ENCODE peak calls at places on chromosomes 11 and 22, in nine cellular contexts. A is IMR-90; M is fibroblast of lung; P is CD4-positive, alpha-beta T cell; I is right lobe of liver; Z is ovary; R is AG04450; X is heart left ventricle; F is lung. H is an unnamed sample.

GRCh38 chr11:111379500-111380136 is 543 bp upstream of the POU2AF1 start:
- DNase-seq in P (no peak), F (no peak), R (no peak), A (no peak), X (no peak), I (no peak), M (no peak), Z (no peak), H (no peak)

GRCh38 chr22:42321908-42322561 is 51.6 kb upstream of the TCF20 start:
- DNase-seq in R (no peak), Z (no peak), P (no peak), X (no peak), I (no peak), A (no peak), F (no peak), M (no peak), H (no peak)

GRCh38 chr22:18044548-18045271 is 20.3 kb upstream of the MICAL3 start:
- DNase-seq in Z (peak; percentile 96), M (peak; percentile 56), F (peak; percentile 38), R (no peak), X (peak; percentile 76), P (no peak), I (peak; percentile 88), A (peak; percentile 63), H (peak; percentile 50)

GRCh38 chr11:35539781-35540281 is 14.4 kb upstream of the PAMR1 start:
- DNase-seq in I (no peak), Z (no peak), F (peak; percentile 35), R (no peak), A (peak; percentile 86), P (no peak), X (no peak), M (peak; percentile 70), H (peak; percentile 25)

GRCh38 chr22:48927591-48927990 is 900.1 kb downstream of the BRD1 start:
- DNase-seq in X (no peak), R (no peak), Z (no peak), P (no peak), A (no peak), M (no peak), F (no peak), I (no peak), H (no peak)

GRCh38 chr11:924406-925157 is 1.1 kb upstream of the AP2A2 start:
- DNase-seq in I (no peak), Z (peak; percentile 56), F (no peak), M (no peak), R (no peak), A (no peak), X (no peak), P (no peak), H (no peak)

GRCh38 chr22:25347752-25348102 is 128.3 kb downstream of the CRYBB2 start:
- DNase-seq in M (peak; percentile 62), I (no peak), A (peak; percentile 44), R (no peak), Z (no peak), X (no peak), P (no peak), F (no peak), H (no peak)

GRCh38 chr11:86888164-86888977 is 66.8 kb downstream of the FZD4 start:
- DNase-seq in A (peak; percentile 79), P (no peak), F (no peak), Z (no peak), I (no peak), X (no peak), M (peak; percentile 92), R (peak; percentile 71), H (no peak)

GRCh38 chr11:13784848-13785247 is 116.4 kb downstream of the FAR1 start:
- DNase-seq in P (no peak), F (no peak), A (no peak), R (no peak), I (no peak), Z (no peak), X (no peak), M (no peak), H (no peak)

GRCh38 chr22:43288378-43288777 is 54.8 kb downstream of the SCUBE1 start:
- DNase-seq in P (no peak), R (no peak), X (no peak), Z (no peak), A (no peak), F (no peak), I (no peak), M (no peak), H (no peak)

GRCh38 chr11:134537941-134538340 is 125.9 kb upstream of the B3GAT1 start:
- DNase-seq in X (peak; percentile 6), Z (no peak), I (no peak), F (no peak), M (no peak), A (no peak), P (no peak), R (no peak), H (no peak)

GRCh38 chr22:41229730-41230398 is 10.9 kb downstream of the CHADL start:
- DNase-seq in A (no peak), I (no peak), Z (no peak), M (no peak), R (no peak), X (peak; percentile 59), F (no peak), P (no peak), H (no peak)

GRCh38 chr11:78138694-78139421 is 568 bp downstream of the ALG8 start:
- DNase-seq in F (no peak), P (peak; percentile 3), I (no peak), Z (no peak), X (no peak), A (peak; percentile 31), M (peak; percentile 31), R (no peak), H (peak; percentile 50)

GRCh38 chr22:36374603-36375024 is 13.2 kb downstream of the MYH9 start:
- DNase-seq in F (no peak), X (no peak), P (peak; percentile 60), I (peak; percentile 74), R (no peak), Z (no peak), A (peak; percentile 77), M (peak; percentile 84), H (no peak)
- TF ChIP-seq CTCF in F (no peak), X (no peak), P (no peak), I (no peak), R (no peak), Z (no peak), A (no peak), M (no peak), H (no peak)

GRCh38 chr22:27510024-27510423 is 291.5 kb downstream of the MN1 start:
- DNase-seq in R (no peak), M (no peak), X (no peak), Z (no peak), F (no peak), I (no peak), P (no peak), A (no peak), H (no peak)

GRCh38 chr22:27514612-27515011 is 286.9 kb downstream of the MN1 start:
- DNase-seq in Z (no peak), F (no peak), I (no peak), P (no peak), M (no peak), X (peak; percentile 40), R (no peak), A (no peak), H (no peak)

GRCh38 chr22:27515091-27515523 is 286.4 kb downstream of the MN1 start:
- DNase-seq in I (no peak), X (peak; percentile 79), Z (no peak), R (no peak), A (no peak), F (no peak), M (peak; percentile 58), P (no peak), H (no peak)

GRCh38 chr22:27513021-27513420 is 288.5 kb downstream of the MN1 start:
- DNase-seq in Z (no peak), M (no peak), R (no peak), X (no peak), I (no peak), F (no peak), A (no peak), P (no peak), H (no peak)

GRCh38 chr22:27512283-27512761 is 289.2 kb downstream of the MN1 start:
- DNase-seq in A (peak; percentile 97), R (peak; percentile 83), P (no peak), I (no peak), M (peak; percentile 99), F (peak; percentile 68), X (peak; percentile 87), Z (peak; percentile 97), H (peak; percentile 39)
- H3K27ac ChIP-seq in A (peak overlapping the region; percentile 63), R (peak overlapping the region; percentile 82), P (no peak overlapping the region), I (no peak overlapping the region), M (peak overlapping the region; percentile 43), F (no peak overlapping the region), X (peak overlapping the region; percentile 65), Z (no peak overlapping the region), H (no peak overlapping the region)

DNA sequence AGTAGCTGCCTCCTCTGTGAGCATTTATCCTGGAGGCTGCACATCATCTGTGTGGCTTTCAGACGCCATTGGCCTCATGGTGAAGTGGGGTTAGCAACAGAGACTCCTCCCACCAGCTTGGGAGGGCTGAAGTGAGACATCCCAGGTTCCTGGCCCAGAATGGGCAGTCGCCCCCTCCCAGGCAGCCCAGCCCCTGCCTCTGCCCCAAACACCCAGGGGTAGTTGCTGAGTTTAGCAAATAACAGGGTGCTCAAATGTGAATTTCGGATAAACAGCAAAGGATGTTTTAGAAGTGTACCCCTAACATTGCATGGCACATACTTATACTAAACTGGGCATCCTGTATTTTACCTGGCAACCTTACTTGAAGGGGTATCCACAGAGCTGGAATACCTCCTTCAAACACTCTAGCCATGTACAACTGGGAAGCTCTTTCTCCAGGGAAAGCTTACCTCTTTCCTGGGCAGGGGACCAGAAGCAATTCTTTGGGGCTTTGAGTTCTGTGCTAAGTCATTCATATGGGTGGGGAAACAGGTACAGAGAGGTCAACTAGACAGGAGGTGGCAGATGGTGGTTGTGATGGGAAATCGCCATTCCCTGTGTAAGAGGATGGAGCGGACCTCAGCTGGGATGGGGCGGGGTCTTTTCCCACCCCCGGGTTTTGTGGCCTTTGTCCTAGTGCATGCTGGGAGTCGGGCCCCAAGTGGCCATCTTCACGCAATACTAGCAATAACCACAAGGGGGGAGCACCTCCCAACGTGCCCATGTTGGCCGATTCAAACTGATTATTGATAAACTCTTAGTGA is 19.3 kb downstream of the MTFP1 start:
- DNase-seq in Z (no peak), X (no peak), F (peak; percentile 57), P (peak; percentile 42), I (peak; percentile 56), A (peak; percentile 52), M (peak; percentile 51), R (no peak), H (peak; percentile 49)
- TF ChIP-seq CTCF in Z (no peak), X (peak; percentile 48), F (peak; percentile 40), P (peak; percentile 68), I (peak; percentile 80), A (peak; percentile 76), M (peak; percentile 71), R (peak; percentile 70), H (peak; percentile 62)

GRCh38 chr11:112783945-112784322 is 177.3 kb upstream of the NCAM1 start:
- DNase-seq in P (no peak), Z (no peak), F (no peak), M (peak; percentile 76), R (no peak), X (no peak), A (no peak), I (no peak), H (no peak)
- H3K27ac ChIP-seq in P (no peak overlapping the region), Z (no peak overlapping the region), F (peak overlapping the region; percentile 25), M (no peak overlapping the region), R (no peak overlapping the region), X (peak overlapping the region; percentile 28), A (no peak overlapping the region), I (no peak overlapping the region), H (no peak overlapping the region)

GRCh38 chr22:50271519-50271970 is 1.4 kb upstream of the MAPK11 start:
- DNase-seq in X (peak; percentile 77), A (peak; percentile 38), R (no peak), P (peak; percentile 54), Z (peak; percentile 77), F (peak; percentile 56), I (no peak), M (peak; percentile 63), H (peak; percentile 82)
- TF ChIP-seq CTCF in X (peak; percentile 18), A (peak; percentile 45), R (peak; percentile 8), P (no peak), Z (no peak), F (no peak), I (no peak), M (peak; percentile 10), H (no peak)